ENCODE peak calls at places on chromosomes 13 and 19, in five cellular contexts. M is astrocyte, Y is transverse colon, T is right atrium auricular region, B is PC-3. C is an unnamed sample.

GRCh38 chr13:29454931-29455481 is 140.5 kb downstream of the SLC7A1 start:
- DNase-seq in M (no peak), Y (no peak), B (peak), T (no peak), C (no peak)

GRCh38 chr19:12792048-12792852 is 964 bp downstream of the JUNB start:
- DNase-seq in M (no peak), B (peak), Y (peak), T (no peak), C (peak)

GRCh38 chr19:651114-651818 is 11.6 kb downstream of the FGF22 start:
- DNase-seq in Y (no peak), M (no peak), T (no peak), B (no peak), C (no peak)

GRCh38 chr13:111900390-111901180 is 166.4 kb upstream of the SOX1 start:
- DNase-seq in M (no peak), T (peak), Y (no peak), B (no peak), C (no peak)

GRCh38 chr19:19659646-19660245 is 3.7 kb downstream of the ATP13A1 start:
- DNase-seq in Y (no peak), B (no peak), T (no peak), M (no peak), C (no peak)

GRCh38 chr19:37342753-37343152 is 28.1 kb upstream of the ZNF527 start:
- DNase-seq in T (no peak), Y (no peak), M (no peak), B (no peak), C (no peak)

GRCh38 chr13:45396548-45397095 is 21.6 kb downstream of the SLC25A30 start:
- DNase-seq in T (no peak), B (no peak), Y (no peak), M (no peak), C (no peak)

GRCh38 chr13:51728972-51729371 is 75.0 kb downstream of the DHRS12 start:
- DNase-seq in T (no peak), B (peak), Y (no peak), M (peak), C (no peak)

GRCh38 chr13:113887700-113888201 is 23.9 kb upstream of the GAS6 start:
- DNase-seq in Y (no peak), M (peak), B (no peak), T (peak), C (no peak)

GRCh38 chr19:38634757-38635482 is 12.5 kb upstream of the ACTN4 start:
- DNase-seq in M (no peak), B (peak), Y (peak), T (peak), C (peak)

GRCh38 chr13:87398047-87398446 is 273.1 kb upstream of the SLITRK5 start:
- DNase-seq in B (no peak), Y (no peak), M (no peak), T (no peak), C (no peak)

GRCh38 chr13:33213797-33214196 is 71.8 kb downstream of the STARD13 start:
- DNase-seq in T (no peak), Y (no peak), M (peak), B (no peak), C (no peak)

GRCh38 chr13:100451923-100452322 is 136.7 kb downstream of the GGACT start:
- DNase-seq in T (no peak), B (no peak), M (no peak), Y (no peak), C (no peak)

GRCh38 chr19:18697680-18698079 is 14.2 kb downstream of the CRTC1 start:
- DNase-seq in B (peak), Y (peak), M (no peak), T (no peak), C (no peak)

GRCh38 chr19:21094347-21095025 is 12.5 kb downstream of the ZNF714 start:
- DNase-seq in M (no peak), Y (no peak), B (no peak), T (no peak), C (no peak)

GRCh38 chr13:79776538-79776937 is 295.6 kb downstream of the NDFIP2 start:
- DNase-seq in B (peak), T (no peak), M (peak), Y (peak), C (no peak)

GRCh38 chr19:4547303-4548237 is 7.7 kb upstream of the LRG1 start:
- DNase-seq in M (no peak), Y (no peak), T (no peak), B (peak), C (no peak)

GRCh38 chr19:49588370-49589122 is 2.4 kb upstream of the PRR12 start:
- DNase-seq in Y (no peak), M (no peak), B (no peak), T (no peak), C (no peak)

GRCh38 chr13:60484865-60485264 is 87.8 kb downstream of the TDRD3 start:
- DNase-seq in Y (no peak), M (no peak), T (no peak), B (no peak), C (no peak)

GRCh38 chr19:1977116-1977515 is 36.1 kb downstream of the CSNK1G2 start:
- DNase-seq in B (no peak), T (no peak), M (no peak), Y (no peak), C (no peak)

GRCh38 chr19:20278342-20278741 is 111.3 kb downstream of the ZNF486 start:
- DNase-seq in M (peak), B (no peak), T (no peak), Y (peak), C (peak)

GRCh38 chr13:45928843-45929242 is 77.3 kb upstream of the SIAH3 start:
- DNase-seq in M (peak), T (no peak), B (peak), Y (no peak), C (no peak)

GRCh38 chr13:65966991-65967451 is 1263.1 kb downstream of the PCDH9 start:
- DNase-seq in B (peak), M (peak), T (no peak), Y (no peak), C (no peak)

GRCh38 chr13:26062853-26063444 is 11.1 kb upstream of the SHISA2 start:
- DNase-seq in M (peak), B (peak), T (no peak), Y (peak), C (peak)

GRCh38 chr13:26019881-26020535 is 31.8 kb downstream of the SHISA2 start:
- DNase-seq in T (no peak), B (peak), Y (no peak), M (peak), C (no peak)

GRCh38 chr13:77172650-77173049 is 145.7 kb upstream of the FBXL3 start:
- DNase-seq in T (no peak), Y (no peak), M (no peak), B (no peak), C (no peak)

GRCh38 chr13:27383104-27383921 is 41.1 kb upstream of the GTF3A start:
- DNase-seq in B (no peak), M (no peak), T (no peak), Y (no peak), C (no peak)

GRCh38 chr13:103876571-103876970 is 810.4 kb upstream of the SLC10A2 start:
- DNase-seq in T (no peak), M (peak), Y (no peak), B (no peak), C (no peak)

GRCh38 chr19:1767464-1767933 is 14.2 kb downstream of the ONECUT3 start:
- DNase-seq in M (no peak), B (peak), T (no peak), Y (peak), C (peak)

GRCh38 chr19:35231956-35232746 is 3.6 kb upstream of the FAM187B start:
- DNase-seq in T (peak), Y (no peak), B (no peak), M (no peak), C (no peak)

GRCh38 chr13:26482451-26483197 is 74.9 kb upstream of the WASF3 start:
- DNase-seq in B (peak), Y (peak), M (peak), T (peak), C (peak)

GRCh38 chr19:6362024-6362344 is 653 bp downstream of the CLPP start:
- DNase-seq in M (no peak), T (no peak), Y (no peak), B (no peak), C (no peak)

GRCh38 chr13:81138353-81138995 is 797.5 kb upstream of the SPRY2 start:
- DNase-seq in T (no peak), B (no peak), Y (no peak), M (no peak), C (no peak)

GRCh38 chr19:741506-742131 is 9.3 kb upstream of the MISP start:
- DNase-seq in Y (no peak), B (peak), T (no peak), M (no peak), C (no peak)

GRCh38 chr13:100428966-100429365 is 159.6 kb downstream of the GGACT start:
- DNase-seq in T (no peak), B (no peak), Y (no peak), M (no peak), C (no peak)

GRCh38 chr19:36771275-36772231 is 1.1 kb downstream of the ZNF850 start:
- DNase-seq in M (peak), T (peak), B (peak), Y (peak), C (peak)

GRCh38 chr13:87884874-87885273 is 213.7 kb downstream of the SLITRK5 start:
- DNase-seq in Y (no peak), T (no peak), M (peak), B (peak), C (no peak)

GRCh38 chr19:8342316-8342683 is 762 bp downstream of the KANK3 start:
- DNase-seq in T (no peak), M (no peak), B (no peak), Y (no peak), C (no peak)

GRCh38 chr19:8338835-8339234 is 4.2 kb downstream of the KANK3 start:
- DNase-seq in M (no peak), Y (no peak), B (no peak), T (no peak), C (no peak)

GRCh38 chr19:8337728-8338127 is 5.3 kb downstream of the KANK3 start:
- DNase-seq in M (no peak), T (no peak), Y (peak), B (no peak), C (no peak)

GRCh38 chr19:8342684-8343482 is at the start of gene KANK3:
- DNase-seq in Y (peak), B (peak), T (peak), M (peak), C (peak)

GRCh38 chr19:8340341-8341096 is 2.5 kb downstream of the KANK3 start:
- DNase-seq in B (no peak), T (peak), Y (peak), M (no peak), C (no peak)
- TF ChIP-seq CTCF in B (no peak), T (no peak), Y (no peak), M (no peak), C (no peak)

DNA sequence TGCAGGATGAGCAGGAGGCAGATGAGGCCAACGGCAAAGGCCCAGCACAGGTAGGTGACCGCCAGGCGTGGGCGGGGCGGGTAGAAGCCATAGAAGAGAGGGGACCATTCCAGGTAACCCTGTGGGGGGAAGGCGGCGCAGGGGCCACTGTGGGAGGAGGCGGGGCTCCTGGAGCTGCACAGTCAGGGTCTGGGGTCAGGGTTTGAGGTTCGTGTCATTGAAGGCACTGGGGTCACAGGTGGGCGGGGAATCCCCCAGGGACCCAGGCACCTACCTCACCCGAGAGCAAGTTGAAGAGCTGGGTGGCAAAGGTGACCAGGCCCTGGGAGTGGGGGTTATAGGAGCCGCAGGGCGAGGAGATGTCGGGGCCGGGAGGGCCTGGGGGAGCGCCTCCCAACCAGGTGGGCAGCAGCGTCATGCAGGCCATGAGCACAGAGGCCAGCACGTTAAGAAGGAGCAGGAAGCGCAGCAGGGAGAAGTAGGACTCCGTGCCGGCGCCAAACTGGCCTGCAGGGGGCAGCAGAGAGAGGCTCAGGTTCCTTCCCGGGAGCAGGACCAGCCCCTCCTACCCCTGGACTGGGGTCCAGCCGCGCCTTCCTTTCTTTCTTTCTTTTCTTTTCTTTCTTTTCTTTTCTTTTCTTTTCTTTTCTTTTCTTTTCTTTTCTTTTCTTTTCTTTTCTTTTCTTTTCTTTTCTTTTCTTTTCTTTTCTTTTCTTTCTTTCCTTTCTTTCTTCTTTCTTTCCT is 4.6 kb downstream of the TMC4 start:
- DNase-seq in Y (peak), M (peak), T (peak), B (peak), C (peak)
- TF ChIP-seq CTCF in Y (peak), M (peak), T (peak), B (peak), C (peak)

DNA sequence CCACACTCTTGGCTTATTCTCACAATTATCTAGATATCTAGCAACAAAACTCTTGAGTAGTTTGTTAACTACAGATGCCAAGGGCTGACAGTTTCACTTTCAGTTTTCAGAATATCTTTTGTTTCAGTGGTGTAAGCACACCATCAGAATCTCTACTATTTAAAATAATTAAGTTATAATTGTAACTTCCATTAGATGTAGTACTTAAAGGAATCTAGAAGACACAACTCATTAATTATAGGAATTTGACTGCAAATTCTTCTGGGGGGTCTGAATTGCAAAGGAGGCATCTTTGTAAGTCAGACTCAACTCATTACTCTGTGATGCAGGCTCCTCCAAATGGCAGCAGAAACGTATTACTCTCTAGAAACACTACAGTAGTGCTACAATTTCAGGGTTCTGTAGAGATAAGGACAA is 44.9 kb upstream of the USPL1 start:
- DNase-seq in Y (no peak), T (no peak), B (peak), M (peak), C (no peak)
- TF ChIP-seq CTCF in Y (no peak), T (peak), B (peak), M (no peak), C (no peak)

GRCh38 chr19:7831452-7831851 is 1.4 kb downstream of the EVI5L start:
- DNase-seq in Y (peak), M (peak), T (no peak), B (peak), C (no peak)

GRCh38 chr19:7830823-7831222 is 805 bp downstream of the EVI5L start:
- DNase-seq in B (no peak), M (no peak), Y (no peak), T (no peak), C (no peak)

GRCh38 chr19:7830272-7830771 is 304 bp downstream of the EVI5L start:
- DNase-seq in B (no peak), M (no peak), Y (peak), T (no peak), C (no peak)

GRCh38 chr19:7829162-7829520 is 877 bp upstream of the EVI5L start:
- DNase-seq in B (no peak), T (no peak), M (no peak), Y (no peak), C (no peak)

GRCh38 chr19:7829561-7830271 is at the start of gene EVI5L:
- DNase-seq in B (peak), M (peak), T (peak), Y (peak), C (peak)
- TF ChIP-seq CTCF in B (no peak), M (no peak), T (no peak), Y (no peak), C (no peak)

DNA sequence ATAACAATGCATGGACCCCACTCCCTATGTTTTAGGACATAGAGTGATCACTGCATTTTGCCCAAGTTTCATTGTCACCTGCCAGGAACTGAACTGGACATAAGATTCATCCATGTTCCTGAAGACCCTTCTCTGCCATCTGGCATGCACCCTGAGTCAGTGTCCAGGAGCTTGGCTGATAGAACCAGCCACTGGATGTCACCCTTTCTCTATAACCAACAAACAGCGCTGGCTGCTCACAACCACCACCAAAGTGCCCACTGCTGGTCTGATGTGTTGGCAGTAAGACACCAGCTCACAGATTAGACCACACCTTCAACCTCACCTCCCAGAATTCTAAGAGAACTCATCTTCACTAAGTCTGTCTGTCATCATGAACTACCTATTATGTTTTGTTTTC is 333.4 kb downstream of the ITGBL1 start:
- DNase-seq in B (peak), T (no peak), Y (no peak), M (peak), C (peak)
- TF ChIP-seq CTCF in B (peak), T (peak), Y (no peak), M (peak), C (peak)

C was measured in neural crest cell.